ENCODE peak calls at places on chromosomes 3 and 15, in eight cellular contexts. U is Peyer's patch, F is psoas muscle, K is heart right ventricle, V is left ventricle myocardium inferior, J is GM23338, T is PC-3, E is DND-41. A is an unnamed sample.

GRCh38 chr3:180594631-180595348 is 7.2 kb upstream of the TTC14 start:
- DNase-seq in U (no peak), E (no peak), J (peak; percentile 69), T (peak; percentile 75), F (no peak), V (no peak), K (no peak), A (no peak)

GRCh38 chr15:33098082-33099058 is 96.1 kb downstream of the FMN1 start:
- DNase-seq in K (no peak), U (no peak), J (no peak), T (peak; percentile 95), E (no peak), F (no peak), V (no peak), A (no peak)

GRCh38 chr15:75695206-75695605 is 17.4 kb downstream of the CSPG4 start:
- DNase-seq in K (no peak), U (no peak), F (no peak), E (peak; percentile 15), J (peak; percentile 40), V (no peak), T (no peak), A (no peak)

GRCh38 chr3:161349529-161350278 is 21.6 kb downstream of the SPTSSB start:
- DNase-seq in K (no peak), U (no peak), E (peak; percentile 32), F (no peak), T (peak; percentile 93), J (peak; percentile 33), V (no peak), A (no peak)

GRCh38 chr3:66253790-66254620 is 33.2 kb downstream of the SLC25A26 start:
- DNase-seq in K (no peak), E (no peak), T (peak; percentile 38), U (no peak), F (no peak), V (no peak), J (peak; percentile 45), A (no peak)

GRCh38 chr3:156729460-156730179 is 55.2 kb downstream of the TIPARP start:
- DNase-seq in E (no peak), J (no peak), T (no peak), V (no peak), F (no peak), U (no peak), K (no peak), A (no peak)

GRCh38 chr3:28674212-28674611 is 325.6 kb upstream of the AZI2 start:
- DNase-seq in U (no peak), T (no peak), V (no peak), E (no peak), F (no peak), J (no peak), K (no peak), A (no peak)

GRCh38 chr15:94075349-94075748 is 156.0 kb upstream of the MCTP2 start:
- DNase-seq in U (peak; percentile 70), J (no peak), F (peak; percentile 88), V (peak; percentile 76), T (no peak), E (no peak), K (peak; percentile 52), A (peak; percentile 72)

GRCh38 chr3:128556384-128556783 is 63.4 kb upstream of the GATA2 start:
- DNase-seq in F (no peak), T (no peak), U (no peak), V (no peak), K (no peak), E (no peak), J (no peak), A (no peak)

GRCh38 chr15:62063851-62064635 is 2.7 kb upstream of the C2CD4A start:
- DNase-seq in E (no peak), K (no peak), T (peak; percentile 55), J (no peak), V (no peak), U (no peak), F (no peak), A (no peak)

GRCh38 chr15:81284256-81285031 is 39.5 kb downstream of the STARD5 start:
- DNase-seq in V (no peak), U (peak; percentile 37), K (no peak), J (no peak), T (no peak), F (no peak), E (no peak), A (no peak)

GRCh38 chr15:46222861-46223260 is 588.0 kb downstream of the SQOR start:
- DNase-seq in U (no peak), F (no peak), J (no peak), T (no peak), K (no peak), V (no peak), E (no peak), A (no peak)

GRCh38 chr3:149314807-149315578 is 18.4 kb downstream of the TM4SF18 start:
- DNase-seq in T (peak; percentile 87), J (no peak), U (no peak), V (no peak), K (no peak), F (no peak), E (no peak), A (no peak)

GRCh38 chr3:24661060-24661459 is 166.4 kb upstream of the THRB start:
- DNase-seq in E (no peak), K (no peak), U (no peak), V (no peak), T (no peak), F (no peak), J (no peak), A (no peak)

GRCh38 chr3:129576514-129577345 is 29.7 kb downstream of the PLXND1 start:
- DNase-seq in F (no peak), J (no peak), K (peak; percentile 58), T (no peak), V (peak; percentile 52), E (peak; percentile 81), U (peak; percentile 95), A (no peak)

GRCh38 chr3:171162986-171163723 is 136.6 kb upstream of the SLC2A2 start:
- DNase-seq in K (no peak), V (no peak), E (no peak), U (no peak), T (peak; percentile 53), F (no peak), J (peak; percentile 61), A (no peak)

GRCh38 chr15:83449928-83450501 is 2.9 kb downstream of the SH3GL3 start:
- DNase-seq in J (no peak), E (no peak), U (no peak), V (no peak), T (no peak), F (no peak), K (no peak), A (no peak)

GRCh38 chr3:100891033-100891432 is 102.2 kb downstream of the ABI3BP start:
- DNase-seq in T (peak; percentile 77), K (no peak), U (no peak), V (no peak), J (peak; percentile 16), E (no peak), F (no peak), A (no peak)

GRCh38 chr3:165744025-165744424 is 93.2 kb downstream of the BCHE start:
- DNase-seq in U (no peak), J (no peak), E (peak; percentile 10), F (no peak), T (peak; percentile 13), V (no peak), K (no peak), A (no peak)

GRCh38 chr15:28178727-28179126 is 79.6 kb upstream of the OCA2 start:
- DNase-seq in F (no peak), T (no peak), K (no peak), U (no peak), V (no peak), J (no peak), E (no peak), A (no peak)

GRCh38 chr3:10223676-10224639 is 24.3 kb upstream of the TATDN2 start:
- DNase-seq in F (no peak), V (no peak), U (peak; percentile 91), E (no peak), T (no peak), K (no peak), J (no peak), A (no peak)

GRCh38 chr3:195897081-195897852 is 11.1 kb downstream of the TNK2 start:
- DNase-seq in F (peak; percentile 79), V (no peak), J (no peak), T (peak; percentile 83), K (no peak), E (no peak), U (no peak), A (peak; percentile 73)
- H3K4me1 ChIP-seq in F (peaks cover 73% of the 10 kb centered on the region), V (peaks cover 55% of the 10 kb centered on the region), J (peaks cover 19% of the 10 kb centered on the region), T (peaks cover 60% of the 10 kb centered on the region), K (peaks cover 88% of the 10 kb centered on the region), E (peaks cover 32% of the 10 kb centered on the region), U (peaks cover 10% of the 10 kb centered on the region), A (peaks cover 17% of the 10 kb centered on the region)

DNA sequence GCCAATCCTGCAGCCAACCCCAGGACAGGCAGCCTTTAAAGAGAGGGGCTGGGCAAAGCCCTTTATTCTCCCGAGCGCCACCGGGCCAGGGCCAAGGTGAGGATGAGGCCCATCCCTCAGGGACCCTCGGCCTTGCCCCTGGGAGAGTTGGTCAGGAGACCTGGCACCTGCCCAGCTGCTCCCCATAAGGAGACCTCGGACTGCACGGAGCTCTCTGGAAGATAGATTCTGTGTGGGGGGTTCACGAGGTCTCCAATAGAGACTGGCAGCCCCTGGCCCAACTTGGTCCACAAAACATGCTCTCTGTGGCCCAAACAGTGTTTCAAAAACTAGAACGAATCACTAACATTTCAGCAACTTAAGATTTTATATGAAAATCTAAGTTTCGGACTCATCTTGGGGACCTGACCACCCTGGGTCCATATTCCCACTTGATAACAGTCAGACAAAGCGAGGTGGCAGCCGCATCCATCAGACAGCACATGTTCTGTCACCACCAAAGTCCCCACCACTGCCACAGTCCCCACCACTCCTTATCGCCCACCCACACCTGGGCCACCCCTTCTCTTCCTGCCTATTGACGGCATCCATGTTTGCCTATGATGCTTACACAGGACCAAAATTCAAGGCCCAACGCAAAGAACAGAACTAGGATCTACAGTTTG is 114.4 kb upstream of the RPL32 start:
- DNase-seq in E (no peak), J (no peak), F (peak; percentile 32), T (no peak), U (no peak), V (no peak), K (no peak), A (no peak)
- H3K4me1 ChIP-seq in E (peaks cover 2% of the 10 kb centered on the region), J (peaks cover 15% of the 10 kb centered on the region), F (peaks cover 96% of the 10 kb centered on the region), T (no peaks in the 10 kb centered on the region), U (no peaks in the 10 kb centered on the region), V (peaks cover 100% of the 10 kb centered on the region), K (peaks cover 98% of the 10 kb centered on the region), A (peaks cover 58% of the 10 kb centered on the region)

GRCh38 chr3:46500631-46501377 is 3.0 kb downstream of the RTP3 start:
- DNase-seq in U (no peak), E (no peak), V (no peak), F (no peak), K (no peak), J (no peak), T (peak; percentile 48), A (no peak)
- H3K4me1 ChIP-seq in U (no peaks in the 10 kb centered on the region), E (peaks cover 36% of the 10 kb centered on the region), V (peaks cover 28% of the 10 kb centered on the region), F (peaks cover 30% of the 10 kb centered on the region), K (peaks cover 8% of the 10 kb centered on the region), J (peaks cover 13% of the 10 kb centered on the region), T (peaks cover 18% of the 10 kb centered on the region), A (no peaks in the 10 kb centered on the region)

DNA sequence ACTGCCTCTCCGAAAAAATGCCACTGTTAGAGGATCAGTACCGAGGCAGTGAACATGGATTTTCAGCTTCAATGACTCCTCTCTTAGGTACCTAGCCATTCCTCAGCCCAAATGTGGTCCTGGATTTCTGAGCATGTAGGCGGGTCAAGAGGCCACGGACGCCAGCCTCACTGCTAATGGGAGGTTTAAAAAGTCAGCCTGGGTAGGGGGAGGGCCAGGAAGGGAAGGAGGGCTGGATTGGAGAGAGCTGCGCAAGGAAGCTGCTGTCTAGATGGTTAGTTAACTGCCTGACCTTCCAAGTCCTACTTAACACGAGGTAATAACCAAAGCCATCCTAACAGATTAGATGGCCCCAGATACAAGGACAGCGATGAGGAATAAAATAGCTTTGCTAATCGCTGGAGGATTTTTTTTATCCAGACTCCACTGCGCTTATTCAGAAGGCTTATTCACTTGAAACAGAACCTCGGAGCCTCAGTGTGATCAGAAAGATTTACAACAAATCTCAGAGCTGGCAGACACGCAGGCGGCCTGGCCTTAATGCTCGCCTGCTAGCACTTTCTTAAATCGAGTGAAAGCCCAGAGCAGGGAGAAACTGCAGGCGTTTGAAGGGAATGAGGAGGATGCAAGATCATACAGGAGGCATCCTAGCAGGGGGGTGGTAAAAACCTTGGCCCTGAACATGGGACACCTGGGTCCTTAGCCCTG is 34.3 kb downstream of the TLE3 start:
- DNase-seq in F (no peak), V (no peak), K (no peak), J (no peak), U (no peak), T (no peak), E (no peak), A (no peak)
- H3K4me1 ChIP-seq in F (peaks cover 19% of the 10 kb centered on the region), V (peaks cover 40% of the 10 kb centered on the region), K (peaks cover 17% of the 10 kb centered on the region), J (peaks cover 6% of the 10 kb centered on the region), U (peaks cover 10% of the 10 kb centered on the region), T (no peaks in the 10 kb centered on the region), E (no peaks in the 10 kb centered on the region), A (peaks cover 2% of the 10 kb centered on the region)

A was measured in right cardiac atrium.